ENCODE peak calls at places on chromosomes 3 and 15, in six cellular contexts. K is esophagus squamous epithelium, P is prostate gland, S is tibial nerve, A is spleen, T is right lobe of liver. E is an unnamed sample.

GRCh38 chr3:66372681-66373350 is 128.0 kb downstream of the LRIG1 start:
- DNase-seq in S (no peak), K (no peak), A (no peak), T (peak), P (no peak), E (no peak)

GRCh38 chr3:107520535-107520934 is 2.2 kb upstream of the BBX start:
- DNase-seq in P (no peak), K (no peak), S (no peak), T (no peak), A (no peak), E (no peak)

GRCh38 chr3:101637461-101637860 is 39.5 kb downstream of the ZBTB11 start:
- DNase-seq in S (no peak), K (no peak), P (no peak), A (peak), T (no peak), E (no peak)

GRCh38 chr3:149393355-149394165 is 16.1 kb upstream of the TM4SF1 start:
- DNase-seq in A (peak), P (no peak), T (peak), S (peak), K (no peak), E (peak)

GRCh38 chr3:190301591-190301990 is 20.7 kb downstream of the CLDN1 start:
- DNase-seq in A (no peak), P (no peak), T (no peak), K (no peak), S (no peak), E (no peak)

GRCh38 chr3:140394488-140395133 is 283.3 kb upstream of the TRIM42 start:
- DNase-seq in S (no peak), T (no peak), K (no peak), A (no peak), P (no peak), E (no peak)

GRCh38 chr3:196969660-196970546 is 1.3 kb upstream of the PIGZ start:
- DNase-seq in A (peak), S (no peak), K (no peak), T (peak), P (peak), E (no peak)

GRCh38 chr3:134294302-134294925 is 43.8 kb upstream of the RYK start:
- DNase-seq in T (no peak), P (no peak), A (no peak), K (no peak), S (no peak), E (no peak)

GRCh38 chr3:146274833-146275232 is 23.9 kb upstream of the PLSCR4 start:
- DNase-seq in T (no peak), A (no peak), S (no peak), P (no peak), K (no peak), E (no peak)

GRCh38 chr15:73322665-73323373 is 45.9 kb downstream of the HCN4 start:
- DNase-seq in T (peak), S (no peak), K (no peak), P (no peak), A (peak), E (peak)

GRCh38 chr3:141795719-141796435 is 32.7 kb downstream of the GRK7 start:
- DNase-seq in P (peak), T (no peak), A (peak), K (no peak), S (peak), E (no peak)

GRCh38 chr3:117252651-117253050 is 543.1 kb downstream of the TUSC7 start:
- DNase-seq in K (no peak), P (no peak), S (no peak), T (no peak), A (no peak), E (no peak)

GRCh38 chr3:117243657-117244056 is 534.1 kb downstream of the TUSC7 start:
- DNase-seq in A (no peak), S (no peak), P (no peak), K (no peak), T (no peak), E (no peak)

GRCh38 chr3:117252208-117252607 is 542.6 kb downstream of the TUSC7 start:
- DNase-seq in P (no peak), K (no peak), T (no peak), A (no peak), S (no peak), E (no peak)

GRCh38 chr3:117248149-117248548 is 538.6 kb downstream of the TUSC7 start:
- DNase-seq in P (no peak), T (no peak), A (no peak), K (no peak), S (no peak), E (no peak)

DNA sequence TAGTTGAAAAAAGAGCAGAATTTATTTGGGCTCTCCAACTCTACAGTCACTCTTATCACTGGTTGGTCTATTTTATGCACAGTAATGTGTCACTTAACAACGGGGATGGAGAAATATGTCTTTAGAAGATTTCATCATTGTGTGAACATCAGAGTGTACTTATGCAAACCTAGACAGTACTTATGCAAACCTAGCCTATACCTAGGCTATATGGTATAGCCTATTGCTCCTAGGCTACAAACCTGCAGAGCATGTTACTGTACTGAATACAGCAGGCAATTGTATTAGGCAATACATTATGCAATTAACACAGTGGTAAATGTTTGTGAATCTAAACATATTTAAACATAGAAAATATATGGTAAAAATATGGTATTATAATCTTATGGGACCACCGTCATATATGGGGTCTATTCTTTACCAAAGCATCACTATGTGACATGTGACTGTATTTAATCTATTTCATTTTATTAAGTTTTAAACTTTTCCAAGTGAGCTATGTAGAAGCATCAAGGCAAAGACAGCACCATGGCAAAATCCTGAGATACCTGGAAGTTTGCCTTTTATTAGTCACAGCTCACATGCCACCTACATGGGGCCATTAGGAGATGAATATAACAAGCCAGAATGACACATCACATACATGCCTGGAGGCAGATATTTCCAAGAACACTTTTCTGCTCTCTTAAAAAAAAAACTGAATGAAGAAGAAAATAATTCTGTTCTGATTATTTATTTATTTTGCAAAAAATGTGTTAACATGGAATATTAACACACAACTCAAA is 537.4 kb downstream of the TUSC7 start:
- DNase-seq in T (no peak), A (no peak), P (no peak), K (no peak), S (no peak), E (no peak)
- TF ChIP-seq POLR2A in T (no peak), A (no peak), P (no peak), K (no peak), S (no peak), E (no peak)

GRCh38 chr3:160883373-160883772 is 127.3 kb downstream of the PPM1L start:
- DNase-seq in T (no peak), K (no peak), P (no peak), S (no peak), A (no peak), E (no peak)

GRCh38 chr3:160885791-160886286 is 129.8 kb downstream of the PPM1L start:
- DNase-seq in P (no peak), K (peak), T (no peak), A (no peak), S (peak), E (peak)

DNA sequence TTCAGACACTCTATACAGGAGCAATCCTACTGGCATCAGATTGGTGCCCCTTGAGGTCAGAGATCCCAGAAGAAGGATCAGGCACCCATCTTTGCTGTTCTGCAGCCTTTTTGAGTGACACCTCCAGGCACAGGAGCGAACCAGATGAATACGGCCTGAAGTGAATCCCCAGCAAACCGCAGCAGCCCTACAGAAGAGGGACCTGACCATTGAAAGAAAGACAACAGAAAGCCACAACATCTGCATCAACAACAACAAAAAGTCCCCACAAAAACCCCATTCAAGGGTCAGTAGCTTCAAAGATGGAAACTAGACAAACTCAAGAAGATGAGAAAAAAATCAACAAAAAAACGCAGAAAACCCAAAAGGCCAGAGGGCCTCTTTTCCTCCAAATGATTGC is 130.4 kb downstream of the PPM1L start:
- DNase-seq in K (no peak), P (no peak), T (no peak), A (no peak), S (no peak), E (no peak)
- TF ChIP-seq POLR2A in K (no peak), P (no peak), T (no peak), A (no peak), S (no peak), E (no peak)

GRCh38 chr3:98731138-98731537 is 32.0 kb upstream of the ST3GAL6 start:
- DNase-seq in P (no peak), S (no peak), T (no peak), A (no peak), K (no peak), E (no peak)

GRCh38 chr3:98726084-98726483 is 37.1 kb upstream of the ST3GAL6 start:
- DNase-seq in K (no peak), P (no peak), A (no peak), T (no peak), S (no peak), E (no peak)

GRCh38 chr3:98730338-98730737 is 32.8 kb upstream of the ST3GAL6 start:
- DNase-seq in T (no peak), S (no peak), P (no peak), K (no peak), A (no peak), E (no peak)

GRCh38 chr3:98725352-98725751 is 37.8 kb upstream of the ST3GAL6 start:
- DNase-seq in T (no peak), S (no peak), K (no peak), A (no peak), P (no peak), E (no peak)

DNA sequence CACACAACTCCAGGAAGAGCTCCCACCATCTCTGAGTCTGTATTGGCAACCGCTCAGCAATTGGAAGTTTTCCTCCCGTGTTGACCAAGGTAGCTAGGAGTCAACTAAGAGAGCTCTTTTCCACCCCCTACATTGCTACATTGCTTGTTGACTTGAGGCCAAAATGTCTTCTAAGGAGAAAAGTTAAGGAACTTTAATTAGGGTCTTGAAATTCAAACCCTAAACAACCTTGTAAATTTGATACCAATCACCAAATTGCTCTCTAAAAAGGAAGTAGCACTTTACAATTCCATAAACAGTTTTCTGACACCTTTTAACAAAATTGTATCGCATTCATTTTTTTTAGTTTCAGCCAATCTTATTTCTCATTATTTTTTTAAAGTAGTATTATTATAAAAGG is 35.5 kb upstream of the ST3GAL6 start:
- DNase-seq in S (no peak), T (no peak), K (no peak), A (no peak), P (no peak), E (no peak)
- TF ChIP-seq POLR2A in S (no peak), T (no peak), K (no peak), A (no peak), P (no peak), E (no peak)

DNA sequence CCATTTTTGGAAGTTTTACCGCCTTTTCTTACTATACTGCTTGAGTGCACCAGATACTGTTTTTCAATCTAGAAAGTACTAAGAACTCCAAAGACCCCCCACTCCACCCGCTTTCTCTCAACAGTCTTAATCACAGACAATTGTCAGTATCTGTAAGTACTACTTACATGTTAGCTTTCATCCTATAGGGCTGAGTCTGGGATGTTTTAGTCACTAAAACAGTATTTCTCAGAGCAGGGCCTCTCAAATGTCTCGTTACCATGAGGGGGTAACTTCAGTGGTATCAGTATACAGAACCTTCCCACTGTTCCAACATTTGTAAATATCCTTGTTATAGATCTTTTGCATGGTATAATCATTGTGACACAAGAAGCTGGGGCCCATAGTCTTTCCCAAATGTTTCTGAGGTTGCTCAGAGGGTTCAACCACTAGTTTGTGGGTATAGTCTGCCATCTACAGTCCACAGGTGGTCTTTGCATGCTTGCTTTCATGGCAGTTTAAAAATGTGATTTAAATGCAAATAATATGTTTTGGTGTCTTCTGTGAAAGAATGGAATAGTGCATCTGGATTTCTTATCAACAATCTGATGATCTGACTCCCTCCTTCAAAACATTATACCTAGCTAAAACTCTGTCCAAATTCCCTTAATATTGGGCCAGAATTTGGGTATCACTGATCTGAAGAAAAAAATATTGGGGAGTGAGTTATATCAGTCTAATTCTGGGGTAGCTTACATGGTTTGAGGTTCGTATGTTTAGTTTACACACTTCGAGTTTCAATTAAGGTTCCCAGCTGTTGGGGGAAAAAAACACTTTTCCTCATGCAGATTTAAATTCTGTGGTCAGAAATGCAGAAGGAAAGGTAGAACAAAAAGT is 18.0 kb upstream of the DNAJC13 start:
- DNase-seq in S (no peak), K (no peak), P (peak), A (no peak), T (no peak), E (no peak)
- TF ChIP-seq POLR2A in S (no peak), K (no peak), P (no peak), A (no peak), T (no peak), E (no peak)

GRCh38 chr15:101689901-101690300 is 34.4 kb downstream of the TARS3 start:
- DNase-seq in A (no peak), S (no peak), T (no peak), P (no peak), K (no peak), E (no peak)

GRCh38 chr15:101698314-101698713 is 26.0 kb downstream of the TARS3 start:
- DNase-seq in A (no peak), T (no peak), S (no peak), K (no peak), P (no peak), E (no peak)

GRCh38 chr15:101697488-101697887 is 26.8 kb downstream of the TARS3 start:
- DNase-seq in S (no peak), K (no peak), P (no peak), A (no peak), T (no peak), E (no peak)

GRCh38 chr15:101692799-101693198 is 31.5 kb downstream of the TARS3 start:
- DNase-seq in A (no peak), S (no peak), P (no peak), T (no peak), K (no peak), E (no peak)

GRCh38 chr15:101694261-101694660 is 30.0 kb downstream of the TARS3 start:
- DNase-seq in A (no peak), K (no peak), P (no peak), T (no peak), S (no peak), E (no peak)
- TF ChIP-seq POLR2A in A (no peak), K (no peak), P (no peak), T (no peak), S (no peak), E (no peak)

DNA sequence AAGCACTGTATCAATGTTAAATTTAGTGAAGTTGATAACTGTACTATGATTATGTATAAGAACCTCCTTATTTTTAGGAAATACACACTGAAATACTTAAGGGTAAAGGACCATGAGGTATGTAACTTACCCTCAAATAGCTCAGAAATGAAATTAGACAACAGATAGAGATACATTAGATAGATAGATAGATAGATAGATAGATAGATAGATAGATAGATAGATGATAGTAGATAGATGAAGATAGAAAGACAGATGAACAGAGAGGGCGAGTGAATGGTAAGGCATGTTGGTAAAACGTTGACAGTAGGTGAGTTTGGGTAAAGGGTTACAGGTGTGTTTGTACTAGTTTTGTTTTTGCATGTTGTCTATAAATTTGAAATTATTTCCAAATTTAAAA is 38.0 kb upstream of the ACAN start:
- DNase-seq in K (no peak), A (no peak), S (no peak), P (no peak), T (no peak), E (no peak)
- TF ChIP-seq POLR2A in K (no peak), A (no peak), S (no peak), P (no peak), T (no peak), E (no peak)

GRCh38 chr3:43621406-43621973 is 321 bp downstream of the ANO10 start:
- DNase-seq in A (no peak), K (no peak), P (peak), T (peak), S (no peak), E (no peak)
- TF ChIP-seq POLR2A in A (no peak), K (peak), P (peak), T (peak), S (peak), E (no peak)